ENCODE peak calls at places on chromosomes 12 and 14, in five cellular contexts. K, Z, N, E and I are unnamed samples.

GRCh38 chr14:90567991-90568390 is 171.2 kb downstream of the CALM1 start:
- DNase-seq in K (no peak), Z (no peak), N (no peak), E (no peak), I (no peak)

GRCh38 chr12:12561305-12562015 is 1.2 kb downstream of the DUSP16 start:
- DNase-seq in K (peak), Z (no peak), N (peak), E (no peak), I (peak)

GRCh38 chr14:71235865-71236264 is 328.6 kb downstream of the PCNX1 start:
- DNase-seq in K (peak), Z (no peak), N (no peak), E (no peak), I (no peak)

GRCh38 chr12:67650528-67651379 is 2.2 kb downstream of the DYRK2 start:
- DNase-seq in K (no peak), Z (peak), N (no peak), E (no peak), I (no peak)

GRCh38 chr12:93979189-93979588 is 169.2 kb upstream of the PLXNC1 start:
- DNase-seq in K (no peak), Z (no peak), N (peak), E (peak), I (no peak)

GRCh38 chr14:103558071-103558882 is 4.2 kb downstream of the BAG5 start:
- DNase-seq in K (no peak), Z (no peak), N (peak), E (no peak), I (no peak)

GRCh38 chr12:125029756-125030358 is 35.4 kb upstream of the AACS start:
- DNase-seq in K (no peak), Z (no peak), N (peak), E (no peak), I (no peak)

GRCh38 chr14:71625175-71625574 is 307.1 kb upstream of the RGS6 start:
- DNase-seq in K (no peak), Z (no peak), N (no peak), E (no peak), I (no peak)

DNA sequence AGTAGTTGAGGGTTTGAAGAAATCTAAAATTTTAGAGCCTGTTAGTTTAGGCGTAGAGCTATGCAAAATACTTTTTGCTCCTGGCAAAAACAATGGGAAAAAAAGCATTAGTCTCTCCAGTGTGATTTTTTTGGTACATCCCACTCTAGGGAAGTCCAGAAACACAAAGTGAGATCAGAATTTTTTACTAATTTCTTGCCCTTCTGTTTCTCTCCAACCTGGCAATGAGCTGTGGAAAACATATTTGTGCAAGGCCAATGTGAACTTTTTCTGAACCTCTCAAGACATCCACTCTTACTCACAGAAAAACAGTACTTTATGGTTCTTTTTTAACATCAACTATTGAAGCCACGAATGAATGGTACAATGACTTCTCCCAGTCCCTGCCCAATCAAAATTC is 56.9 kb upstream of the DCN start:
- DNase-seq in K (no peak), Z (no peak), N (no peak), E (no peak), I (no peak)
- TF ChIP-seq RCOR1 in K (no peak), Z (no peak), N (no peak), E (no peak), I (no peak)

GRCh38 chr14:105974902-105975301 is 448.5 kb downstream of the TMEM121 start:
- DNase-seq in K (peak), Z (no peak), N (no peak), E (no peak), I (peak)
- TF ChIP-seq RCOR1 in K (no peak), Z (no peak), N (no peak), E (no peak), I (no peak)

GRCh38 chr14:98853063-98853729 is 418.8 kb downstream of the BCL11B start:
- DNase-seq in K (no peak), Z (no peak), N (no peak), E (no peak), I (no peak)
- TF ChIP-seq RCOR1 in K (no peak), Z (no peak), N (no peak), E (no peak), I (no peak)

DNA sequence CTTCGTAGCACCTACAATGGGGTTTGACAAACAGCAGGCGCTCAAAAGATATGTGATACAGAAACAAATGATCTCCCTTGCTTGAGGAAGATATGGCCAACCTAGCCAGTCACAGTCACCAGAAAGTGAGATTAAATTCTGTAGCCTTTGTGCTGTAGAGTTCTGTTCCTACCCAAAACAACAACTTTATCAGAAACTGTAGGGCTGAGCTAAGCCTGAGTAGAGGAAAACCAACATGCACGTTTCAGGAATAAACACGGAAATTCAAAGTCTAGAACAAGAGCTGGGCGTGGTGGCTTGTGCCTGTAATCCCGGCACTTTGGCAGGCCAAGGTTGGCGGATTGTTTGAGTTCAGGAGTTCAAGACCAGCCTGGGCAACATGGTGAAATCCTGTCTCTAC is 23.0 kb downstream of the AICDA start:
- DNase-seq in K (no peak), Z (no peak), N (no peak), E (no peak), I (no peak)
- TF ChIP-seq RCOR1 in K (no peak), Z (no peak), N (no peak), E (no peak), I (no peak)

DNA sequence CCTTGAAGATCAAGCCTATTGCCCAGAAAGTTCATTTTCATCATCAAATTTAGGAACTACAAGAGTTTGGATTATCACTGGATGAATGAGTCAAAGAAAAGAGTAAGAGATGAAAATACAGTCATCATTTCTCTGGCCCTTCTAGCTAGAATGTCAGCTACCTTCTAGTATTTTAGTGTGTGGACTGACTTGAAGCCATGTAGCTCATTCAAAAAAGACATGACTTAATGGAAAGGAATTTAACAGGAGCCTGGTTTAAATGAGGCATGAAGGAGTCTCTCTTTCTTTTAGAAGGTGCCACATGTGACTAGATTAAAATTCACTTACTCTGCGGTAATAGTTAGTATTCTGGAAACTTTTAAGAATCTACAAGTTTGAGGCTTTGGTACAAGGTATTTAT is 7.1 kb downstream of the PTHLH start:
- DNase-seq in K (no peak), Z (no peak), N (peak), E (no peak), I (no peak)
- TF ChIP-seq RCOR1 in K (no peak), Z (no peak), N (no peak), E (no peak), I (no peak)

DNA sequence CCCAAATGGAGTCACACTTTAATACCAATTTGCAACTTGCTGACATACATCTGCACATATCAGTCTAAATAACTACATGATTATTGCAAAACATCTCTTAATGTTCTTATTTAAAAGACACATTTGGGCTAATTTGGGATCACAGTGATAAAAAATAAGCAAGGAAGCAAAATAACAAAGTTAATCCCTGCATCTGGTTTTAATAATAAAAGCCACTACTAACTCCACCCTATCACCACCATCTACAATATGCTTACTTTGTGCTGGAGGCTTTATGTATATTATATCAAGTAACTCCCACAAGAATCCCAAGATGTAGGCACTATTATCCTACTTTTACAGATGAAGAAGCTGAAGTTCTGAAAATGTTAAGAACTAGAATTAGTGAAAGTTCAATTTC is 45.7 kb downstream of the TAOK3 start:
- DNase-seq in K (peak), Z (no peak), N (peak), E (no peak), I (no peak)
- TF ChIP-seq RCOR1 in K (peak), Z (no peak), N (no peak), E (no peak), I (no peak)